ENCODE peak calls at places on chromosomes 11 and 22, in seven cellular contexts. F, B, V, W, N, I and A are unnamed samples.

GRCh38 chr11:1548221-1549070 is 23.6 kb downstream of the DUSP8 start:
- DNase-seq in F (no peak), B (peak), V (peak), W (peak), N (peak), I (peak), A (peak)

GRCh38 chr11:57214087-57214395 is 23.0 kb downstream of the APLNR start:
- DNase-seq in F (no peak), B (no peak), V (no peak), W (no peak), N (no peak), I (peak), A (no peak)

GRCh38 chr11:121575963-121576290 is 123.2 kb upstream of the SORL1-AS1 start:
- DNase-seq in F (no peak), B (no peak), V (no peak), W (no peak), N (no peak), I (no peak), A (no peak)

GRCh38 chr22:28674121-28674563 is 5.5 kb downstream of the TTC28 start:
- DNase-seq in F (no peak), B (no peak), V (no peak), W (no peak), N (no peak), I (peak), A (no peak)

GRCh38 chr22:27554106-27554814 is 247.3 kb downstream of the MN1 start:
- DNase-seq in F (no peak), B (no peak), V (peak), W (no peak), N (peak), I (peak), A (no peak)

GRCh38 chr22:21921729-21922128 is 30.9 kb downstream of the PPM1F start:
- DNase-seq in F (no peak), B (no peak), V (no peak), W (peak), N (no peak), I (peak), A (no peak)

GRCh38 chr11:18844753-18845367 is 53.3 kb upstream of the PTPN5 start:
- DNase-seq in F (no peak), B (no peak), V (peak), W (no peak), N (no peak), I (peak), A (no peak)

GRCh38 chr22:49206281-49206680 is 621.4 kb downstream of the BRD1 start:
- DNase-seq in F (peak), B (no peak), V (no peak), W (no peak), N (peak), I (no peak), A (no peak)

GRCh38 chr11:106276859-106277436 is 199.5 kb downstream of the AASDHPPT start:
- DNase-seq in F (no peak), B (no peak), V (peak), W (no peak), N (no peak), I (peak), A (no peak)

GRCh38 chr22:45233827-45234226 is 6.9 kb downstream of the KIAA0930 start:
- DNase-seq in F (no peak), B (no peak), V (no peak), W (no peak), N (no peak), I (no peak), A (no peak)

GRCh38 chr11:118914178-118914918 is 11.4 kb downstream of the BCL9L start:
- DNase-seq in F (no peak), B (peak), V (no peak), W (no peak), N (peak), I (no peak), A (no peak)

GRCh38 chr11:100752371-100753073 is 65.4 kb downstream of the ARHGAP42 start:
- DNase-seq in F (no peak), B (no peak), V (peak), W (no peak), N (no peak), I (no peak), A (no peak)

GRCh38 chr11:76459299-76459698 is 14.5 kb downstream of the EMSY start:
- DNase-seq in F (no peak), B (no peak), V (peak), W (no peak), N (no peak), I (no peak), A (no peak)

GRCh38 chr11:114610550-114610949 is 15.0 kb upstream of the NXPE4 start:
- DNase-seq in F (no peak), B (no peak), V (no peak), W (no peak), N (no peak), I (no peak), A (no peak)

GRCh38 chr11:24509114-24509513 is 12.3 kb downstream of the LUZP2 start:
- DNase-seq in F (no peak), B (no peak), V (peak), W (no peak), N (no peak), I (no peak), A (no peak)

GRCh38 chr11:8265681-8266241 is 2.1 kb upstream of the LMO1 start:
- DNase-seq in F (peak), B (no peak), V (no peak), W (peak), N (no peak), I (no peak), A (no peak)

GRCh38 chr11:9951714-9952275 is 287.9 kb downstream of the SWAP70 start:
- DNase-seq in F (no peak), B (peak), V (no peak), W (no peak), N (no peak), I (peak), A (no peak)

GRCh38 chr22:17472886-17473285 is 90.4 kb upstream of the SLC25A18 start:
- DNase-seq in F (no peak), B (no peak), V (no peak), W (no peak), N (no peak), I (no peak), A (no peak)

GRCh38 chr22:39238124-39238466 is 6.7 kb downstream of the PDGFB start:
- DNase-seq in F (no peak), B (no peak), V (no peak), W (no peak), N (no peak), I (no peak), A (no peak)

GRCh38 chr11:123450593-123450992 is 20.5 kb downstream of the GRAMD1B start:
- DNase-seq in F (no peak), B (no peak), V (no peak), W (no peak), N (no peak), I (peak), A (no peak)

GRCh38 chr11:110908401-110909106 is 196.3 kb upstream of the ARHGAP20 start:
- DNase-seq in F (no peak), B (no peak), V (peak), W (no peak), N (no peak), I (peak), A (no peak)

GRCh38 chr22:36991220-36991619 is 28.0 kb downstream of the TST start:
- DNase-seq in F (no peak), B (no peak), V (no peak), W (no peak), N (no peak), I (no peak), A (no peak)

GRCh38 chr11:69825037-69825834 is 6.0 kb upstream of the FGF3 start:
- DNase-seq in F (peak), B (no peak), V (peak), W (no peak), N (no peak), I (no peak), A (no peak)

DNA sequence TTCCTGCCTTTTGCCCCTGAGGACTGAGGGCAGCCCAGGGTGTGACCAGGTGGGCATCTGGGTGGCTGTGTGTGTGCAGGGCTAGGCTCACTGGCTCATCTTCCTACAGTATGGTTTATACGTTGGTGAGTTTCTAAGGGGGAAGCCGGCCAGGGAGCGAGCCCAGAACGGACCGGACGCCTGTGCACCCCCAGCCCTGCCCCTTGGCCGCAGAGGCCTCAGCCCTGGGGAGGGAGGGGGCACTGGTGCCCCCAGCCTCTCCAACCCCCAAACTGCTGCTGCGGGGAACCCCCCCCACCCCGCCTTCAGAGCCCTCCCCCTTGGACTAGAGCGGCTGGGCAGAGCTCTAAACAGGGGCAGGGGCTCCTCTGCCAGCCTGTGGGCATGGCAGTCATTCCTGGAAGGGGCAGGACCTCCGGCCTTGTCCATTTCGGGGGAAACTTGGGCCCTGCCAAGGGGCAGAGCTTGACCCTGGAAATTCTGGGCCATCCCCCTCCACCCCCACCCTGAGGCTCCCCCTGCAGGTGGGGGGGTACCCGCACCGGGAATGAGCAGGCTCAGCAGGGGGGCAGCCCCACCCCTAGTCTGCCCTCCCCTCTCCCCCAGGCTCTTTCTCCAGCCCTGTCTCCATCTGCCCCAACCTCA is 5.4 kb downstream of the YIF1A start:
- DNase-seq in F (no peak), B (no peak), V (no peak), W (no peak), N (no peak), I (no peak), A (no peak)
- TF ChIP-seq CTCF in F (peak), B (no peak), V (no peak), W (no peak), N (no peak), I (peak), A (no peak)

GRCh38 chr22:30732426-30732825 is 37.8 kb downstream of the OSBP2 start:
- DNase-seq in F (no peak), B (no peak), V (no peak), W (no peak), N (no peak), I (no peak), A (no peak)
- TF ChIP-seq CTCF in F (no peak), B (no peak), V (no peak), W (no peak), N (no peak), I (no peak), A (no peak)

GRCh38 chr11:131749100-131749499 is 378.7 kb downstream of the NTM start:
- DNase-seq in F (no peak), B (no peak), V (peak), W (no peak), N (no peak), I (peak), A (no peak)

GRCh38 chr11:131746201-131746600 is 375.8 kb downstream of the NTM start:
- DNase-seq in F (no peak), B (no peak), V (no peak), W (no peak), N (no peak), I (no peak), A (no peak)

GRCh38 chr11:131750152-131750551 is 379.7 kb downstream of the NTM start:
- DNase-seq in F (no peak), B (no peak), V (no peak), W (no peak), N (no peak), I (peak), A (no peak)

GRCh38 chr11:131750692-131751091 is 380.3 kb downstream of the NTM start:
- DNase-seq in F (no peak), B (no peak), V (no peak), W (no peak), N (no peak), I (no peak), A (no peak)

GRCh38 chr11:131748146-131749050 is 378.0 kb downstream of the NTM start:
- DNase-seq in F (no peak), B (peak), V (peak), W (peak), N (peak), I (peak), A (peak)
- TF ChIP-seq CTCF in F (peak), B (peak), V (peak), W (peak), N (peak), I (peak), A (peak)

GRCh38 chr11:6569706-6570105 is 33.7 kb downstream of the RRP8 start:
- DNase-seq in F (no peak), B (no peak), V (no peak), W (no peak), N (no peak), I (no peak), A (no peak)

GRCh38 chr11:6565988-6566703 is 37.3 kb downstream of the RRP8 start:
- DNase-seq in F (no peak), B (no peak), V (no peak), W (no peak), N (no peak), I (no peak), A (no peak)

GRCh38 chr11:6567371-6567745 is 36.1 kb downstream of the RRP8 start:
- DNase-seq in F (no peak), B (no peak), V (no peak), W (no peak), N (no peak), I (no peak), A (no peak)

GRCh38 chr11:6566704-6567370 is 36.6 kb downstream of the RRP8 start:
- DNase-seq in F (no peak), B (peak), V (no peak), W (no peak), N (no peak), I (no peak), A (no peak)

DNA sequence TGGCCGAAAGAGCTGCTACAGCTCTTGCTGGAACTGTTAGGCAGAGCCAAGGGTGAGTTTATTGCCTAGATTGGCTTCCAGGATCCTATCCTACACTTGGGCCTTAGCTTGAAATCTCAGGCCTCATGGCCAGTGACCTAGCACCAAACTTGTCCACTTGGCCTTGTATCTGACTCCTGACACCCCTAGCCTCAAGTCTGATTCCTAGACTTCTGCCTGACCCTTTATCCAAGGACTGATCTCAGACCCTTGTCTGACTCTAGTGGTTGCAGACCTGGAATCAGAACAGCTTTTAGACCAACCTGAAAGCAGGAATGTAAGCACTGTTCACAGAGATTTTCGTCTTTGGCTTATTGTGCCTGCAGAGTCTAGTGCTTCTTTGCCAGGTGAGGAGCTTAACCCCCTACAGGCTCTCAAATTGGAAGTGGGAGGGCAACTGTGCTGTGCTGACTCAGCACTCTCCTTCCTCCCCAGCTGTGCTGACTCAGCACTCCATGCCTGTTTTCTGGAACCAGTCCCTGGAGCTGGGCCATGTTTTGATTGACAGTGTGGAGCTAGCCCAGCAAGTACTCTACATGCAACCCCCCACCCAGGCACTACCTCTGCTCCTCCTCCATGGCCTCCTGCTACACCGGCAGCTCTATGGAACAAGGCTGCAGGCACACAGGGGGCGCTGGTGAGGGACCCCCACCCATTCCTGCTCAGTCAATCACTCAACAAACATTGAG is 35.1 kb downstream of the RRP8 start:
- DNase-seq in F (no peak), B (no peak), V (peak), W (peak), N (no peak), I (peak), A (no peak)
- TF ChIP-seq CTCF in F (peak), B (no peak), V (no peak), W (peak), N (no peak), I (no peak), A (no peak)

DNA sequence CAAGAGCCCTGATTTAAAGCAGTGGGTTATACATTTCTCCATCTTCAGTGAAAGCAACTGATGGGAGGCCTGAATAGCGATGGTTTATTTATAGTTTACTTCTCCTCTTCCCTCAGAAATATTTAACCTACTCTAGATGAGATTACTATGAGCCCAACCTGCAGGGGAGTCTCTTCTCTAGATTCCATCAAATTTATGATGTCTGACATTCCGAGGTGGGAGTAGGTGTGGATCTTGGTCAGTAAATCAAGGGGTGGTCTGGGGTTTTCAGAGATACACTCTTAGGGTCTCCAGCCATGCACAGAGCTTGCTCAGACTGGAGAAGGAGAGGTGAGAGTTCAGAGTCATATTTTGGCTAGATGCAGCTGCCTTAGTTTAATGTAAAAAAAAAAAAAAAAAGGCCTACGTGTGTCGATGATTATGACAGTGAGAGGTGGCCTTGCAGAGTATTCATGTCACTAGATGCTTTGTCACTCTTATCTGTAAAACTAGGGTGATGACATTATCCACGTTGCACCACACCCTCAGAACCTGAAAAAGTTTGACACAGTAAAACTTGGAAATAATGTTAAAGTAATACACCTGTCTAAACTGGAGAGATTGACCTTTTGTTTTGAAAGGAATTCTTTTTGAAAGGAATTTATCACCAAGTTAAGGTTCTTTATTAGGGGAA is 81.2 kb downstream of the EXT2 start:
- DNase-seq in F (no peak), B (no peak), V (no peak), W (no peak), N (no peak), I (no peak), A (no peak)
- TF ChIP-seq CTCF in F (no peak), B (no peak), V (no peak), W (no peak), N (no peak), I (no peak), A (no peak)

GRCh38 chr11:36160115-36160514 is 129.1 kb downstream of the COMMD9 start:
- DNase-seq in F (no peak), B (no peak), V (no peak), W (no peak), N (no peak), I (no peak), A (no peak)
- TF ChIP-seq CTCF in F (no peak), B (no peak), V (no peak), W (no peak), N (no peak), I (no peak), A (no peak)

DNA sequence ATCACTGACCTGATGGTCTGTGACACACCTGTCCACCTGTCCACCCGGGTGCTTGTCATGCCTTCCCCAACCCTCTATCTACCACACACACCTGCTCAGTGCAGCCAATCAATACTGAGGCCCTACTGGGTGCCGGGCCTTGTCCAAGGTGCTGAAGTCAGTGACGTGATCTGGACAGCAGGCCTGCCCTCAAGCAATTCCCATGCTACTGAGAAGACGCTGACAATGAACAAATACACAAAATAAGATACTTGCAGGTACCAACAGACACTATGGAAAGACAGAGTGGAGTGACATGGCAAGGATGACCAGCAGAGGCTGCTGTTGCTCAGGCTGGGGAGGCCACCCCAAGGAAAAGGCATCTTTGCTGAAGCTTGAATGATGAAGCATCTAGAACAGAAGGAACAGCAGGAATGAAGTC is 21.2 kb downstream of the PLAAT3 start:
- DNase-seq in F (no peak), B (no peak), V (peak), W (peak), N (peak), I (no peak), A (peak)
- TF ChIP-seq CTCF in F (peak), B (peak), V (peak), W (no peak), N (peak), I (peak), A (peak)

DNA sequence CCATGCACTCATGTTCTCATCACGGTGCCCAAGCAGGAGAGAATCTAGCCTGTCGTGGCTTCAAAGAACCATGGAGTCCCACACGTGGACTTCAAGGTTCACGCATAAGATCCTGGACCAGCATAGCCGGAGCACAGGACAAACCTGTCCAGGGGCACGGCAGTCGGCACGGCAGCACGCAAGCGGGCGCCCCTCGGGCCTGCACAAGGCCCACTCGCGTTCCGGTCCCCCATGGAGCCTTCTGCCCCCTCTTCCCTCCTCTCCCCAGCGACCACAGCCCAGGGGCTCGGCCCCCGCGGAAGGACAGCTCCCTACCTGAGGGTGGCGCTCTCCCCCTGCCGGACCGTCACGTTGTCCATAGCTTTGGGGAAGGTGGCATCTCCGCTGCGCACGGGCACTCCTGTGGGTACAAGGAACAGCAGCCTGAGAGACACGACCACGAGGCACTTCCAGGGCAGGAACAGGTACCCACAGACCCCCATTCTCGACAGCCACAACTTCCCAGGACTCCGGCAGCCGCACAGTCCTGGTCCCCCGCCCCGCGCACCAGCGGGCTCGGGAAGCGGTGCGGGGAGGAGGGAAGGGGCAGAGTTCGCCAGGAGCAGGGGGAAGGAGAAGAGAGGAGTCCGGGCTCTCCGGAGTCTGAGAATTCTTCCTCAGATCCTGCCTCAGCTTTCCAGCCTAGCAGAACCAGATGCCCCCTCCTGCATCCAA is 589.5 kb downstream of the OPCML start:
- DNase-seq in F (no peak), B (no peak), V (no peak), W (peak), N (no peak), I (no peak), A (peak)
- TF ChIP-seq CTCF in F (peak), B (no peak), V (no peak), W (peak), N (peak), I (no peak), A (peak)